ENCODE peak calls at places on chromosome 10, in ten cellular contexts. W is stimulated activated CD4-positive, alpha-beta T cell treated with anti-CD3 and anti-CD28 coated beads, Interleukin-4, amount 100 ng/mL, for 1 hour; S is mesothelial cell of epicardium; K is activated effector memory CD4-positive, alpha-beta T cell treated with anti-CD3 and anti-CD28 coated beads, Interleukin-2, amount 50 U/mL, for 16 hours; F is astrocyte of the spinal cord; T is activated B cell treated with CpG ODN at 0.5 μM for 24 hours; D is lower leg skin; Q is activated gamma-delta T cell; N is NCI-H1092; E is prostate gland. U is an unnamed sample.

GRCh38 chr10:96478317-96478716 is 35.4 kb downstream of the TLL2 start:
- DNase-seq in W (no peak), S (no peak), K (no peak), F (no peak), T (no peak), D (no peak), Q (no peak), N (no peak), E (no peak), U (no peak)

GRCh38 chr10:10824611-10825148 is 193.0 kb upstream of the CELF2 start:
- DNase-seq in W (no peak), S (no peak), K (no peak), F (peak), T (no peak), D (no peak), Q (no peak), N (no peak), E (no peak), U (no peak)

GRCh38 chr10:9635691-9636090 is 1382.0 kb upstream of the CELF2 start:
- DNase-seq in W (no peak), S (no peak), K (no peak), F (peak), T (no peak), D (no peak), Q (no peak), N (no peak), E (no peak), U (no peak)

GRCh38 chr10:132113766-132114365 is 48.1 kb downstream of the JAKMIP3 start:
- DNase-seq in W (no peak), S (no peak), K (peak), F (no peak), T (peak), D (peak), Q (no peak), N (no peak), E (no peak), U (no peak)

GRCh38 chr10:101780818-101781654 is 2.2 kb downstream of the NPM3 start:
- DNase-seq in W (peak), S (peak), K (peak), F (peak), T (peak), D (peak), Q (no peak), N (no peak), E (no peak), U (peak)

GRCh38 chr10:116270691-116271592 is 2.1 kb downstream of the GFRA1 start:
- DNase-seq in W (no peak), S (peak), K (no peak), F (no peak), T (no peak), D (peak), Q (no peak), N (no peak), E (no peak), U (no peak)

GRCh38 chr10:83166344-83166743 is 973.0 kb upstream of the GHITM start:
- DNase-seq in W (no peak), S (no peak), K (no peak), F (no peak), T (no peak), D (no peak), Q (no peak), N (no peak), E (no peak), U (peak)

GRCh38 chr10:132423966-132424847 is 27.2 kb downstream of the PWWP2B start:
- DNase-seq in W (no peak), S (no peak), K (no peak), F (no peak), T (no peak), D (no peak), Q (no peak), N (no peak), E (peak), U (peak)

GRCh38 chr10:33521904-33522303 is 187.4 kb upstream of the NRP1 start:
- DNase-seq in W (no peak), S (no peak), K (no peak), F (no peak), T (no peak), D (no peak), Q (no peak), N (no peak), E (no peak), U (no peak)

GRCh38 chr10:14757394-14757793 is 17.3 kb downstream of the FAM107B start:
- DNase-seq in W (no peak), S (no peak), K (no peak), F (no peak), T (no peak), D (no peak), Q (no peak), N (no peak), E (no peak), U (no peak)

GRCh38 chr10:63703740-63704345 is 182.6 kb downstream of the REEP3 start:
- DNase-seq in W (no peak), S (no peak), K (no peak), F (no peak), T (no peak), D (no peak), Q (no peak), N (peak), E (no peak), U (no peak)

GRCh38 chr10:75404335-75405200 is 3.0 kb upstream of the ZNF503 start:
- DNase-seq in W (no peak), S (peak), K (no peak), F (no peak), T (no peak), D (no peak), Q (no peak), N (no peak), E (peak), U (peak)

GRCh38 chr10:11197266-11197712 is 179.6 kb downstream of the CELF2 start:
- DNase-seq in W (no peak), S (no peak), K (no peak), F (no peak), T (no peak), D (no peak), Q (no peak), N (no peak), E (peak), U (no peak)

GRCh38 chr10:99784025-99784730 is 1.7 kb downstream of the ABCC2 start:
- DNase-seq in W (no peak), S (no peak), K (no peak), F (peak), T (no peak), D (no peak), Q (no peak), N (no peak), E (no peak), U (peak)

GRCh38 chr10:43305881-43306280 is 39.0 kb upstream of the RASGEF1A start:
- DNase-seq in W (no peak), S (no peak), K (peak), F (no peak), T (no peak), D (no peak), Q (no peak), N (no peak), E (no peak), U (no peak)

GRCh38 chr10:11551915-11552602 is 59.4 kb downstream of the USP6NL start:
- DNase-seq in W (no peak), S (no peak), K (no peak), F (peak), T (no peak), D (no peak), Q (no peak), N (no peak), E (no peak), U (no peak)

GRCh38 chr10:13056461-13057077 is 43.4 kb upstream of the OPTN start:
- DNase-seq in W (no peak), S (no peak), K (no peak), F (peak), T (no peak), D (peak), Q (no peak), N (no peak), E (no peak), U (peak)

GRCh38 chr10:99582255-99582770 is 37.9 kb downstream of the SLC25A28 start:
- DNase-seq in W (no peak), S (no peak), K (no peak), F (no peak), T (no peak), D (peak), Q (no peak), N (no peak), E (no peak), U (no peak)

GRCh38 chr10:126270116-126270515 is 118.2 kb downstream of the ADAM12 start:
- DNase-seq in W (no peak), S (no peak), K (no peak), F (peak), T (no peak), D (no peak), Q (no peak), N (no peak), E (no peak), U (no peak)

GRCh38 chr10:112269266-112269665 is 13.9 kb upstream of the TECTB start:
- DNase-seq in W (no peak), S (no peak), K (no peak), F (no peak), T (no peak), D (no peak), Q (no peak), N (no peak), E (no peak), U (no peak)

GRCh38 chr10:96831200-96831866 is 765 bp upstream of the LCOR start:
- DNase-seq in W (no peak), S (no peak), K (no peak), F (no peak), T (no peak), D (no peak), Q (no peak), N (no peak), E (no peak), U (no peak)

GRCh38 chr10:70560511-70560931 is 42.0 kb downstream of the PRF1 start:
- DNase-seq in W (no peak), S (no peak), K (no peak), F (no peak), T (no peak), D (no peak), Q (no peak), N (no peak), E (no peak), U (no peak)

GRCh38 chr10:22615819-22616499 is 98.4 kb downstream of the PIP4K2A start:
- DNase-seq in W (no peak), S (no peak), K (peak), F (no peak), T (peak), D (no peak), Q (no peak), N (no peak), E (no peak), U (no peak)

GRCh38 chr10:28684157-28684985 is 7.0 kb downstream of the BAMBI start:
- DNase-seq in W (no peak), S (no peak), K (no peak), F (no peak), T (no peak), D (peak), Q (no peak), N (no peak), E (no peak), U (no peak)

GRCh38 chr10:73858013-73858708 is 16.2 kb downstream of the CAMK2G start:
- DNase-seq in W (no peak), S (no peak), K (no peak), F (no peak), T (no peak), D (no peak), Q (no peak), N (no peak), E (no peak), U (no peak)

GRCh38 chr10:63520463-63521388 is 475 bp upstream of the REEP3 start:
- DNase-seq in W (peak), S (peak), K (peak), F (peak), T (no peak), D (peak), Q (peak), N (no peak), E (peak), U (peak)

GRCh38 chr10:103759100-103759781 is 96.1 kb downstream of the SH3PXD2A start:
- DNase-seq in W (no peak), S (no peak), K (peak), F (peak), T (no peak), D (no peak), Q (no peak), N (no peak), E (no peak), U (no peak)

GRCh38 chr10:110042891-110043290 is 35.1 kb downstream of the ADD3 start:
- DNase-seq in W (no peak), S (no peak), K (no peak), F (no peak), T (no peak), D (no peak), Q (no peak), N (no peak), E (no peak), U (no peak)

GRCh38 chr10:5434017-5434753 is 21.8 kb downstream of the NET1 start:
- DNase-seq in W (no peak), S (no peak), K (no peak), F (peak), T (no peak), D (no peak), Q (no peak), N (peak), E (no peak), U (no peak)

GRCh38 chr10:47261121-47261520 is 38.9 kb upstream of the GDF10 start:
- DNase-seq in W (peak), S (no peak), K (peak), F (no peak), T (no peak), D (no peak), Q (no peak), N (no peak), E (no peak), U (no peak)

GRCh38 chr10:21174670-21175495 is 277.8 kb upstream of the NEBL start:
- DNase-seq in W (no peak), S (no peak), K (no peak), F (no peak), T (no peak), D (no peak), Q (no peak), N (no peak), E (peak), U (no peak)

GRCh38 chr10:100980327-100981110 is 6.8 kb downstream of the MRPL43 start:
- DNase-seq in W (no peak), S (peak), K (peak), F (no peak), T (no peak), D (peak), Q (no peak), N (no peak), E (no peak), U (no peak)

GRCh38 chr10:42875388-42875755 is 92.8 kb downstream of the BMS1 start:
- DNase-seq in W (no peak), S (no peak), K (no peak), F (no peak), T (no peak), D (no peak), Q (no peak), N (no peak), E (no peak), U (no peak)

GRCh38 chr10:43263551-43264323 is 3.1 kb downstream of the RASGEF1A start:
- DNase-seq in W (no peak), S (no peak), K (peak), F (no peak), T (no peak), D (peak), Q (no peak), N (no peak), E (no peak), U (no peak)

GRCh38 chr10:52187521-52188258 is 126.4 kb upstream of the DKK1 start:
- DNase-seq in W (no peak), S (no peak), K (no peak), F (no peak), T (no peak), D (no peak), Q (no peak), N (no peak), E (no peak), U (no peak)

GRCh38 chr10:14478639-14479038 is 147.9 kb upstream of the FRMD4A start:
- DNase-seq in W (no peak), S (peak), K (no peak), F (peak), T (no peak), D (peak), Q (no peak), N (peak), E (peak), U (peak)

GRCh38 chr10:61271127-61271780 is 181.9 kb downstream of the TMEM26 start:
- DNase-seq in W (no peak), S (no peak), K (no peak), F (peak), T (no peak), D (no peak), Q (no peak), N (no peak), E (no peak), U (no peak)

GRCh38 chr10:131179386-131179785 is 132.1 kb downstream of the TCERG1L start:
- DNase-seq in W (no peak), S (peak), K (peak), F (no peak), T (no peak), D (peak), Q (no peak), N (no peak), E (no peak), U (peak)